ENCODE peak calls at places on chromosomes 4 and X, in ten cellular contexts. V is posterior vena cava; T is SW480; S is activated CD4-positive, alpha-beta memory T cell treated with anti-CD3 and anti-CD28 coated beads, Interleukin-2, amount 10 ng/mL, durations not matched to agents 7 days and 5 days; R is OCI-LY7; N is stimulated activated CD8-positive, alpha-beta memory T cell treated with anti-CD3 and anti-CD28 coated beads, Interleukin-7, amount 100 ng/mL, for 1 hour; O is stimulated activated naive CD4-positive, alpha-beta T cell treated with Interleukin-2 at 50 U/mL for 16 hours; Q is hippocampal formation; X is NCI-H774; B is AG09319. J is an unnamed sample.

GRCh38 chrX:48737940-48738339 is 23.6 kb upstream of the GLOD5 start:
- DNase-seq in V (no peak), T (no peak), S (no peak), R (peak; percentile 3), N (no peak), O (no peak), Q (no peak), X (no peak), B (no peak), J (peak; percentile 28)

GRCh38 chrX:111035256-111035655 is 60.7 kb upstream of the PAK3 start:
- DNase-seq in V (no peak), T (no peak), S (no peak), R (no peak), N (no peak), O (no peak), Q (no peak), X (no peak), B (no peak), J (no peak)

GRCh38 chr4:51942108-51942832 is 77.9 kb downstream of the LRRC66 start:
- DNase-seq in V (no peak), T (no peak), S (no peak), R (no peak), N (no peak), O (no peak), Q (no peak), X (no peak), B (no peak), J (peak; percentile 43)

GRCh38 chrX:38717871-38718270 is 83.4 kb upstream of the MID1IP1 start:
- DNase-seq in V (no peak), T (no peak), S (no peak), R (peak; percentile 26), N (no peak), O (no peak), Q (no peak), X (no peak), B (no peak), J (peak; percentile 37)

GRCh38 chr4:137124278-137124932 is 407.9 kb downstream of the PCDH18 start:
- DNase-seq in V (no peak), T (peak; percentile 40), S (no peak), R (peak; percentile 25), N (no peak), O (no peak), Q (no peak), X (peak; percentile 27), B (peak; percentile 66), J (peak; percentile 87)

GRCh38 chr4:75752637-75753036 is 28.3 kb downstream of the USO1 start:
- DNase-seq in V (no peak), T (no peak), S (no peak), R (no peak), N (no peak), O (no peak), Q (no peak), X (no peak), B (no peak), J (no peak)

GRCh38 chr4:125832161-125832560 is 517.4 kb downstream of the FAT4 start:
- DNase-seq in V (no peak), T (no peak), S (no peak), R (no peak), N (no peak), O (no peak), Q (no peak), X (no peak), B (no peak), J (peak; percentile 3)

GRCh38 chr4:75769044-75769443 is 44.7 kb downstream of the USO1 start:
- DNase-seq in V (no peak), T (no peak), S (no peak), R (no peak), N (no peak), O (no peak), Q (no peak), X (no peak), B (no peak), J (peak; percentile 55)

GRCh38 chrX:131762802-131763234 is 218.9 kb downstream of the OR13H1 start:
- DNase-seq in V (no peak), T (no peak), S (no peak), R (no peak), N (no peak), O (no peak), Q (no peak), X (no peak), B (no peak), J (peak; percentile 21)

GRCh38 chr4:52869196-52869595 is 7.1 kb downstream of the RASL11B start:
- DNase-seq in V (peak; percentile 92), T (no peak), S (no peak), R (no peak), N (no peak), O (no peak), Q (peak; percentile 64), X (no peak), B (peak; percentile 55), J (peak; percentile 63)

GRCh38 chr4:173821031-173821430 is 291.0 kb upstream of the HAND2 start:
- DNase-seq in V (no peak), T (no peak), S (no peak), R (no peak), N (no peak), O (no peak), Q (no peak), X (no peak), B (no peak), J (peak; percentile 55)

GRCh38 chrX:530726-531610 is 99.6 kb upstream of the SHOX start:
- DNase-seq in V (no peak), T (no peak), S (no peak), R (no peak), N (no peak), O (no peak), Q (no peak), X (no peak), B (no peak), J (no peak)

GRCh38 chr4:103429283-103429682 is 231.1 kb upstream of the CENPE start:
- DNase-seq in V (no peak), T (no peak), S (no peak), R (no peak), N (no peak), O (no peak), Q (no peak), X (no peak), B (no peak), J (no peak)

GRCh38 chr4:107862658-107863057 is 37.9 kb downstream of the SGMS2 start:
- DNase-seq in V (no peak), T (peak; percentile 45), S (peak; percentile 23), R (no peak), N (no peak), O (no peak), Q (no peak), X (peak; percentile 6), B (no peak), J (peak; percentile 55)

GRCh38 chr4:884259-884658 is 47.9 kb downstream of the GAK start:
- DNase-seq in V (no peak), T (no peak), S (no peak), R (no peak), N (no peak), O (no peak), Q (no peak), X (no peak), B (no peak), J (no peak)

GRCh38 chr4:127370495-127371069 is 262.2 kb upstream of the INTU start:
- DNase-seq in V (no peak), T (no peak), S (no peak), R (no peak), N (no peak), O (no peak), Q (no peak), X (no peak), B (no peak), J (no peak)

GRCh38 chrX:9905288-9905687 is 61.9 kb upstream of the CLDN34 start:
- DNase-seq in V (no peak), T (no peak), S (no peak), R (no peak), N (no peak), O (no peak), Q (no peak), X (no peak), B (no peak), J (peak; percentile 33)

GRCh38 chr4:55758081-55758480 is 61.5 kb upstream of the EXOC1L start:
- DNase-seq in V (no peak), T (no peak), S (no peak), R (no peak), N (no peak), O (no peak), Q (no peak), X (peak; percentile 56), B (no peak), J (peak; percentile 46)

GRCh38 chr4:104815593-104816156 is 321.0 kb upstream of the CXXC4 start:
- DNase-seq in V (no peak), T (no peak), S (no peak), R (peak; percentile 4), N (no peak), O (no peak), Q (no peak), X (no peak), B (no peak), J (no peak)

GRCh38 chrX:153687121-153688039 is at the start of gene SLC6A8:
- DNase-seq in V (no peak), T (peak; percentile 62), S (peak; percentile 39), R (peak; percentile 31), N (no peak), O (peak; percentile 27), Q (peak; percentile 77), X (peak; percentile 57), B (peak; percentile 15), J (peak; percentile 77)

GRCh38 chrX:107701493-107702121 is 73.3 kb downstream of the PRPS1 start:
- DNase-seq in V (no peak), T (no peak), S (no peak), R (peak; percentile 67), N (no peak), O (no peak), Q (no peak), X (no peak), B (no peak), J (no peak)

GRCh38 chr4:186037692-186038658 is 31.0 kb upstream of the TLR3 start:
- DNase-seq in V (no peak), T (peak; percentile 45), S (peak; percentile 31), R (peak; percentile 73), N (no peak), O (no peak), Q (peak; percentile 12), X (peak; percentile 28), B (peak; percentile 59), J (peak; percentile 69)

J was measured in GM23248.